ENCODE peak calls at places on chromosomes 7 and 10, in ten cellular contexts. One of them, this sample, is unnamed.

GRCh38 chr10:4351723-4352565 is 474.1 kb upstream of the AKR1E2 start:
- DNase-seq in esophagus squamous epithelium: no peak
- DNase-seq in lower leg skin: no peak
- DNase-seq in GM12891: no peak
- DNase-seq in tibial nerve: no peak
- DNase-seq in IMR-90: peak; percentile 43
- DNase-seq in A549: no peak
- DNase-seq in body of pancreas: no peak
- DNase-seq in adrenal gland: no peak
- DNase-seq in transverse colon: no peak
- DNase-seq in this sample: no peak

GRCh38 chr7:43495572-43495971 is 87.3 kb upstream of the STK17A start:
- DNase-seq in body of pancreas: no peak
- DNase-seq in IMR-90: no peak
- DNase-seq in A549: no peak
- DNase-seq in esophagus squamous epithelium: no peak
- DNase-seq in GM12891: no peak
- DNase-seq in lower leg skin: no peak
- DNase-seq in tibial nerve: no peak
- DNase-seq in transverse colon: no peak
- DNase-seq in adrenal gland: no peak
- DNase-seq in this sample: no peak

GRCh38 chr10:13448216-13448615 is 80.6 kb downstream of the BEND7 start:
- DNase-seq in GM12891: no peak
- DNase-seq in tibial nerve: no peak
- DNase-seq in esophagus squamous epithelium: no peak
- DNase-seq in body of pancreas: no peak
- DNase-seq in IMR-90: peak; percentile 74
- DNase-seq in adrenal gland: no peak
- DNase-seq in transverse colon: no peak
- DNase-seq in A549: no peak
- DNase-seq in lower leg skin: no peak
- DNase-seq in this sample: no peak

GRCh38 chr7:38413784-38414183 is 140.3 kb upstream of the TARP start:
- DNase-seq in IMR-90: no peak
- DNase-seq in transverse colon: no peak
- DNase-seq in tibial nerve: no peak
- DNase-seq in adrenal gland: no peak
- DNase-seq in body of pancreas: no peak
- DNase-seq in GM12891: no peak
- DNase-seq in A549: no peak
- DNase-seq in esophagus squamous epithelium: no peak
- DNase-seq in lower leg skin: no peak
- DNase-seq in this sample: no peak

GRCh38 chr7:28155019-28155660 is 25.5 kb downstream of the JAZF1 start:
- DNase-seq in tibial nerve: no peak
- DNase-seq in adrenal gland: no peak
- DNase-seq in A549: no peak
- DNase-seq in esophagus squamous epithelium: no peak
- DNase-seq in lower leg skin: no peak
- DNase-seq in IMR-90: no peak
- DNase-seq in body of pancreas: no peak
- DNase-seq in transverse colon: no peak
- DNase-seq in GM12891: peak; percentile 35
- DNase-seq in this sample: no peak

GRCh38 chr7:112383671-112384417 is 66.4 kb upstream of the IFRD1 start:
- DNase-seq in tibial nerve: no peak
- DNase-seq in GM12891: no peak
- DNase-seq in adrenal gland: no peak
- DNase-seq in transverse colon: no peak
- DNase-seq in IMR-90: no peak
- DNase-seq in lower leg skin: no peak
- DNase-seq in A549: no peak
- DNase-seq in esophagus squamous epithelium: no peak
- DNase-seq in body of pancreas: peak; percentile 56
- DNase-seq in this sample: no peak

GRCh38 chr7:36021367-36021766 is 131.7 kb upstream of the EEPD1 start:
- DNase-seq in esophagus squamous epithelium: no peak
- DNase-seq in GM12891: no peak
- DNase-seq in adrenal gland: no peak
- DNase-seq in body of pancreas: no peak
- DNase-seq in transverse colon: no peak
- DNase-seq in lower leg skin: peak; percentile 62
- DNase-seq in A549: peak; percentile 36
- DNase-seq in IMR-90: no peak
- DNase-seq in tibial nerve: no peak
- DNase-seq in this sample: no peak

GRCh38 chr7:121480566-121481335 is 84.6 kb upstream of the FAM3C start:
- DNase-seq in A549: no peak
- DNase-seq in tibial nerve: no peak
- DNase-seq in IMR-90: no peak
- DNase-seq in esophagus squamous epithelium: no peak
- DNase-seq in adrenal gland: no peak
- DNase-seq in lower leg skin: no peak
- DNase-seq in body of pancreas: no peak
- DNase-seq in transverse colon: no peak
- DNase-seq in GM12891: no peak
- DNase-seq in this sample: no peak

GRCh38 chr7:49295136-49295535 is 370.8 kb downstream of the CDC14C start:
- DNase-seq in adrenal gland: no peak
- DNase-seq in esophagus squamous epithelium: no peak
- DNase-seq in A549: no peak
- DNase-seq in lower leg skin: no peak
- DNase-seq in tibial nerve: no peak
- DNase-seq in GM12891: no peak
- DNase-seq in transverse colon: no peak
- DNase-seq in IMR-90: no peak
- DNase-seq in body of pancreas: no peak
- DNase-seq in this sample: no peak

GRCh38 chr7:158263964-158264748 is 323.5 kb downstream of the PTPRN2 start:
- DNase-seq in IMR-90: no peak
- DNase-seq in lower leg skin: no peak
- DNase-seq in A549: no peak
- DNase-seq in tibial nerve: no peak
- DNase-seq in esophagus squamous epithelium: no peak
- DNase-seq in adrenal gland: no peak
- DNase-seq in body of pancreas: no peak
- DNase-seq in GM12891: no peak
- DNase-seq in transverse colon: peak; percentile 62
- DNase-seq in this sample: no peak

GRCh38 chr7:100021297-100021696 is 5.9 kb downstream of the ZKSCAN1 start:
- DNase-seq in lower leg skin: peak; percentile 64
- DNase-seq in GM12891: no peak
- DNase-seq in A549: no peak
- DNase-seq in tibial nerve: no peak
- DNase-seq in esophagus squamous epithelium: no peak
- DNase-seq in IMR-90: no peak
- DNase-seq in transverse colon: no peak
- DNase-seq in adrenal gland: no peak
- DNase-seq in body of pancreas: no peak
- DNase-seq in this sample: no peak

GRCh38 chr7:43647772-43648643 is 65.1 kb downstream of the STK17A start:
- DNase-seq in lower leg skin: peak; percentile 90
- DNase-seq in A549: peak; percentile 83
- DNase-seq in transverse colon: peak; percentile 59
- DNase-seq in esophagus squamous epithelium: no peak
- DNase-seq in tibial nerve: peak; percentile 51
- DNase-seq in adrenal gland: peak; percentile 82
- DNase-seq in IMR-90: peak; percentile 100
- DNase-seq in GM12891: no peak
- DNase-seq in body of pancreas: peak; percentile 64
- DNase-seq in this sample: no peak

GRCh38 chr10:35194906-35195305 is 68.3 kb downstream of the CREM start:
- DNase-seq in transverse colon: no peak
- DNase-seq in body of pancreas: no peak
- DNase-seq in GM12891: no peak
- DNase-seq in lower leg skin: no peak
- DNase-seq in IMR-90: peak; percentile 91
- DNase-seq in adrenal gland: no peak
- DNase-seq in A549: peak; percentile 79
- DNase-seq in tibial nerve: no peak
- DNase-seq in esophagus squamous epithelium: no peak
- DNase-seq in this sample: no peak

GRCh38 chr7:90766814-90767564 is 170.9 kb downstream of the CDK14 start:
- DNase-seq in A549: peak; percentile 29
- DNase-seq in esophagus squamous epithelium: no peak
- DNase-seq in body of pancreas: peak; percentile 92
- DNase-seq in adrenal gland: no peak
- DNase-seq in lower leg skin: no peak
- DNase-seq in tibial nerve: no peak
- DNase-seq in transverse colon: peak; percentile 47
- DNase-seq in IMR-90: peak; percentile 82
- DNase-seq in GM12891: no peak
- DNase-seq in this sample: no peak

DNA sequence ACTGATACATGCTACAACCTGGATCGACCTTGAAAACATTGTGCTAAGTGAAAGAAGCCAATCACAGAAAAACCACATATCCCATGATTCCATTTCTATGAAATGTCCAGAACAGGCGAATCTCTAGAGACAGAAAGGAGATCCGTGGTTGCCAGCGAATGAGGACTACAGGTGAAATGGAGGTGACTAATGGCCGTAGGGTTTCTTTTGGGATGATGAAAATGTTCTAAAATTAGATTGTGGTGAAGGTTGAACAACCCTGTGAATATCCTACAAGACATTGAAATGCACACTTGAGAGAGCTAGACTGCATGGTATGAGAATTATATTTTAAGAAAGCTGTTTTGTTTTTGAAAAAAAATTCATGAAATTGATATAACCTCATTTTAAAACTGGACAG is 188.5 kb upstream of the PLXNA4 start:
- DNase-seq in lower leg skin: no peak
- DNase-seq in IMR-90: no peak
- DNase-seq in A549: no peak
- DNase-seq in transverse colon: no peak
- DNase-seq in tibial nerve: no peak
- DNase-seq in GM12891: no peak
- DNase-seq in esophagus squamous epithelium: no peak
- DNase-seq in adrenal gland: no peak
- DNase-seq in body of pancreas: no peak
- DNase-seq in this sample: no peak
- TF ChIP-seq POLR2A in lower leg skin: no peak
- TF ChIP-seq POLR2A in IMR-90: no peak
- TF ChIP-seq POLR2A in A549: no peak
- TF ChIP-seq POLR2A in transverse colon: no peak
- TF ChIP-seq POLR2A in tibial nerve: no peak
- TF ChIP-seq POLR2A in GM12891: no peak
- TF ChIP-seq POLR2A in esophagus squamous epithelium: no peak
- TF ChIP-seq POLR2A in adrenal gland: no peak
- TF ChIP-seq POLR2A in body of pancreas: no peak
- TF ChIP-seq POLR2A in this sample: no peak

DNA sequence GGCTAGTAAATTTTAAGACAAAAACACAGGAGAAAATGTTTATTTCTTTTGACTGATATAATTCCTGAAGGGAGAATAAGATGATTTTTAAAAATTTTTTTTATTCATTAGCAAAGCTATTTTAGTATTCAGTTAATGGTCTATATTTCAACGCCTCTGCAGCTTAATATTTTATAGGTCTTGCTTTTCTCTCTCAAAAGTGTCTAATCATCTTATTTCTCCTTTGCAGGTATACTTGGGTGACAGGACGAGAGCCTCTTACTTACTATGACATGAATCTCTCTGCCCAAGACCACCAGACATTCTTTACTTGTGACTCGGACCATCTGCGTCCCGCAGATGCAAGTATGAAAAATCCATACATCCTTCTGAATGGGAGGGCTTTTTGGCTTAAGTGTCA is 177.0 kb downstream of the ST7 start:
- DNase-seq in body of pancreas: no peak
- DNase-seq in transverse colon: no peak
- DNase-seq in IMR-90: no peak
- DNase-seq in lower leg skin: no peak
- DNase-seq in esophagus squamous epithelium: no peak
- DNase-seq in tibial nerve: no peak
- DNase-seq in GM12891: no peak
- DNase-seq in adrenal gland: no peak
- DNase-seq in A549: no peak
- DNase-seq in this sample: no peak
- TF ChIP-seq POLR2A in body of pancreas: no peak
- TF ChIP-seq POLR2A in transverse colon: no peak
- TF ChIP-seq POLR2A in IMR-90: no peak
- TF ChIP-seq POLR2A in lower leg skin: no peak
- TF ChIP-seq POLR2A in esophagus squamous epithelium: no peak
- TF ChIP-seq POLR2A in tibial nerve: no peak
- TF ChIP-seq POLR2A in GM12891: no peak
- TF ChIP-seq POLR2A in adrenal gland: no peak
- TF ChIP-seq POLR2A in A549: no peak
- TF ChIP-seq POLR2A in this sample: no peak

GRCh38 chr7:51316666-51317581 is at the start of gene COBL:
- DNase-seq in IMR-90: no peak
- DNase-seq in adrenal gland: no peak
- DNase-seq in lower leg skin: peak; percentile 86
- DNase-seq in body of pancreas: peak; percentile 71
- DNase-seq in A549: no peak
- DNase-seq in esophagus squamous epithelium: no peak
- DNase-seq in transverse colon: peak; percentile 54
- DNase-seq in GM12891: no peak
- DNase-seq in tibial nerve: no peak
- DNase-seq in this sample: no peak
- TF ChIP-seq POLR2A in IMR-90: no peak
- TF ChIP-seq POLR2A in adrenal gland: no peak
- TF ChIP-seq POLR2A in lower leg skin: no peak
- TF ChIP-seq POLR2A in body of pancreas: peak; percentile 62
- TF ChIP-seq POLR2A in A549: no peak
- TF ChIP-seq POLR2A in esophagus squamous epithelium: no peak
- TF ChIP-seq POLR2A in transverse colon: peak; percentile 62
- TF ChIP-seq POLR2A in GM12891: no peak
- TF ChIP-seq POLR2A in tibial nerve: no peak
- TF ChIP-seq POLR2A in this sample: no peak

GRCh38 chr10:73818402-73818801 is 7.0 kb upstream of the NDST2 start:
- DNase-seq in esophagus squamous epithelium: no peak
- DNase-seq in adrenal gland: no peak
- DNase-seq in A549: no peak
- DNase-seq in transverse colon: no peak
- DNase-seq in lower leg skin: no peak
- DNase-seq in body of pancreas: no peak
- DNase-seq in tibial nerve: no peak
- DNase-seq in GM12891: no peak
- DNase-seq in IMR-90: no peak
- DNase-seq in this sample: no peak

GRCh38 chr10:73815719-73816030 is 4.3 kb upstream of the NDST2 start:
- DNase-seq in esophagus squamous epithelium: no peak
- DNase-seq in transverse colon: no peak
- DNase-seq in IMR-90: no peak
- DNase-seq in tibial nerve: no peak
- DNase-seq in GM12891: no peak
- DNase-seq in body of pancreas: no peak
- DNase-seq in A549: no peak
- DNase-seq in lower leg skin: no peak
- DNase-seq in adrenal gland: no peak
- DNase-seq in this sample: no peak

GRCh38 chr10:73819025-73819424 is 7.6 kb upstream of the NDST2 start:
- DNase-seq in A549: no peak
- DNase-seq in tibial nerve: no peak
- DNase-seq in transverse colon: no peak
- DNase-seq in esophagus squamous epithelium: no peak
- DNase-seq in lower leg skin: no peak
- DNase-seq in body of pancreas: no peak
- DNase-seq in adrenal gland: no peak
- DNase-seq in GM12891: no peak
- DNase-seq in IMR-90: no peak
- DNase-seq in this sample: no peak

GRCh38 chr10:73817826-73818225 is 6.4 kb upstream of the NDST2 start:
- DNase-seq in GM12891: no peak
- DNase-seq in lower leg skin: no peak
- DNase-seq in esophagus squamous epithelium: no peak
- DNase-seq in tibial nerve: no peak
- DNase-seq in adrenal gland: no peak
- DNase-seq in body of pancreas: no peak
- DNase-seq in transverse colon: no peak
- DNase-seq in A549: no peak
- DNase-seq in IMR-90: no peak
- DNase-seq in this sample: no peak

GRCh38 chr10:73816917-73817729 is 5.7 kb upstream of the NDST2 start:
- DNase-seq in A549: no peak
- DNase-seq in lower leg skin: no peak
- DNase-seq in transverse colon: no peak
- DNase-seq in GM12891: no peak
- DNase-seq in esophagus squamous epithelium: no peak
- DNase-seq in body of pancreas: no peak
- DNase-seq in IMR-90: no peak
- DNase-seq in adrenal gland: no peak
- DNase-seq in tibial nerve: no peak
- DNase-seq in this sample: no peak
- TF ChIP-seq POLR2A in A549: no peak
- TF ChIP-seq POLR2A in lower leg skin: no peak
- TF ChIP-seq POLR2A in transverse colon: no peak
- TF ChIP-seq POLR2A in GM12891: no peak
- TF ChIP-seq POLR2A in esophagus squamous epithelium: no peak
- TF ChIP-seq POLR2A in body of pancreas: no peak
- TF ChIP-seq POLR2A in IMR-90: no peak
- TF ChIP-seq POLR2A in adrenal gland: no peak
- TF ChIP-seq POLR2A in tibial nerve: no peak
- TF ChIP-seq POLR2A in this sample: no peak

This sample was measured in GM12892.